ENCODE peak calls at places on chromosomes 3 and 15, in six cellular contexts. One of them, this sample, is unnamed.

GRCh38 chr3:36942632-36943248 is 2.1 kb downstream of the TRANK1 start:
- DNase-seq in GM20000: no peak
- DNase-seq in NCI-H460: no peak
- DNase-seq in GM19239: no peak
- DNase-seq in T1000: no peak
- DNase-seq in BE2C: no peak
- DNase-seq in this sample: no peak

GRCh38 chr15:32119286-32119685 is 89.0 kb downstream of the CHRNA7 start:
- DNase-seq in NCI-H460: no peak
- DNase-seq in T1000: no peak
- DNase-seq in GM19239: no peak
- DNase-seq in BE2C: peak
- DNase-seq in GM20000: no peak
- DNase-seq in this sample: peak

GRCh38 chr15:61063875-61064320 is 165.2 kb downstream of the RORA start:
- DNase-seq in GM19239: no peak
- DNase-seq in NCI-H460: no peak
- DNase-seq in T1000: no peak
- DNase-seq in BE2C: no peak
- DNase-seq in GM20000: no peak
- DNase-seq in this sample: no peak

GRCh38 chr3:114650808-114651207 is 357.0 kb downstream of the TIGIT start:
- DNase-seq in GM20000: no peak
- DNase-seq in NCI-H460: no peak
- DNase-seq in T1000: no peak
- DNase-seq in GM19239: no peak
- DNase-seq in BE2C: no peak
- DNase-seq in this sample: no peak

GRCh38 chr3:11499144-11499543 is 144.6 kb downstream of the VGLL4 start:
- DNase-seq in GM19239: no peak
- DNase-seq in T1000: no peak
- DNase-seq in GM20000: no peak
- DNase-seq in NCI-H460: peak
- DNase-seq in BE2C: no peak
- DNase-seq in this sample: no peak

GRCh38 chr3:41241800-41242571 is 42.7 kb downstream of the CTNNB1 start:
- DNase-seq in NCI-H460: no peak
- DNase-seq in BE2C: no peak
- DNase-seq in GM19239: no peak
- DNase-seq in T1000: no peak
- DNase-seq in GM20000: no peak
- DNase-seq in this sample: no peak

GRCh38 chr15:65795663-65796201 is 3.6 kb upstream of the DENND4A start:
- DNase-seq in T1000: no peak
- DNase-seq in GM20000: no peak
- DNase-seq in NCI-H460: no peak
- DNase-seq in BE2C: no peak
- DNase-seq in GM19239: no peak
- DNase-seq in this sample: no peak

GRCh38 chr3:141485578-141486415 is 1.0 kb upstream of the RASA2 start:
- DNase-seq in BE2C: no peak
- DNase-seq in NCI-H460: no peak
- DNase-seq in GM19239: no peak
- DNase-seq in GM20000: no peak
- DNase-seq in T1000: no peak
- DNase-seq in this sample: peak

GRCh38 chr3:192831111-192831644 is 86.5 kb downstream of the MB21D2 start:
- DNase-seq in GM20000: no peak
- DNase-seq in BE2C: no peak
- DNase-seq in T1000: no peak
- DNase-seq in NCI-H460: no peak
- DNase-seq in GM19239: no peak
- DNase-seq in this sample: no peak

GRCh38 chr3:186473166-186473565 is 71.0 kb downstream of the CRYGS start:
- DNase-seq in GM20000: no peak
- DNase-seq in BE2C: no peak
- DNase-seq in GM19239: no peak
- DNase-seq in T1000: no peak
- DNase-seq in NCI-H460: no peak
- DNase-seq in this sample: no peak

GRCh38 chr3:131218196-131218595 is 163.4 kb upstream of the NUDT16 start:
- DNase-seq in NCI-H460: no peak
- DNase-seq in T1000: peak
- DNase-seq in BE2C: no peak
- DNase-seq in GM20000: no peak
- DNase-seq in GM19239: no peak
- DNase-seq in this sample: no peak

GRCh38 chr3:151283907-151284461 is 5.6 kb upstream of the P2RY14 start:
- DNase-seq in BE2C: no peak
- DNase-seq in GM19239: no peak
- DNase-seq in T1000: no peak
- DNase-seq in NCI-H460: no peak
- DNase-seq in GM20000: no peak
- DNase-seq in this sample: no peak

GRCh38 chr15:75161106-75161505 is 40.6 kb upstream of the C15orf39 start:
- DNase-seq in GM19239: no peak
- DNase-seq in T1000: no peak
- DNase-seq in NCI-H460: no peak
- DNase-seq in BE2C: no peak
- DNase-seq in GM20000: no peak
- DNase-seq in this sample: no peak

GRCh38 chr15:23422946-23423708 is 23.9 kb downstream of the GOLGA6L2 start:
- DNase-seq in GM20000: no peak
- DNase-seq in T1000: no peak
- DNase-seq in GM19239: no peak
- DNase-seq in NCI-H460: no peak
- DNase-seq in BE2C: no peak
- DNase-seq in this sample: no peak

GRCh38 chr3:128083980-128084674 is 31.9 kb downstream of the SEC61A1 start:
- DNase-seq in NCI-H460: no peak
- DNase-seq in GM20000: no peak
- DNase-seq in T1000: no peak
- DNase-seq in BE2C: no peak
- DNase-seq in GM19239: no peak
- DNase-seq in this sample: no peak

GRCh38 chr15:89767411-89767915 is 8.7 kb upstream of the MESP2 start:
- DNase-seq in GM19239: no peak
- DNase-seq in T1000: no peak
- DNase-seq in GM20000: no peak
- DNase-seq in NCI-H460: no peak
- DNase-seq in BE2C: no peak
- DNase-seq in this sample: no peak

GRCh38 chr15:39880718-39881387 is 39.2 kb downstream of the GPR176 start:
- DNase-seq in BE2C: peak
- DNase-seq in NCI-H460: no peak
- DNase-seq in T1000: peak
- DNase-seq in GM19239: no peak
- DNase-seq in GM20000: no peak
- DNase-seq in this sample: no peak

GRCh38 chr3:134253475-134254231 is 3.0 kb upstream of the RYK start:
- DNase-seq in BE2C: no peak
- DNase-seq in GM19239: no peak
- DNase-seq in GM20000: no peak
- DNase-seq in T1000: no peak
- DNase-seq in NCI-H460: no peak
- DNase-seq in this sample: no peak

GRCh38 chr15:56725386-56725785 is 7.9 kb downstream of the ZNF280D start:
- DNase-seq in T1000: no peak
- DNase-seq in GM20000: no peak
- DNase-seq in NCI-H460: no peak
- DNase-seq in BE2C: no peak
- DNase-seq in GM19239: no peak
- DNase-seq in this sample: no peak

GRCh38 chr3:155369735-155370134 is 76.3 kb upstream of the STRIT1 start:
- DNase-seq in NCI-H460: no peak
- DNase-seq in GM19239: no peak
- DNase-seq in BE2C: no peak
- DNase-seq in T1000: no peak
- DNase-seq in GM20000: no peak
- DNase-seq in this sample: no peak

GRCh38 chr3:59108091-59108815 is 58.4 kb upstream of the CFAP20DC start:
- DNase-seq in T1000: no peak
- DNase-seq in BE2C: no peak
- DNase-seq in GM20000: no peak
- DNase-seq in NCI-H460: no peak
- DNase-seq in GM19239: no peak
- DNase-seq in this sample: no peak

GRCh38 chr3:73384091-73384906 is 240.4 kb downstream of the PDZRN3 start:
- DNase-seq in BE2C: no peak
- DNase-seq in GM20000: no peak
- DNase-seq in NCI-H460: no peak
- DNase-seq in GM19239: no peak
- DNase-seq in T1000: no peak
- DNase-seq in this sample: no peak

GRCh38 chr3:138971766-138972320 is 24.8 kb downstream of the FOXL2NB start:
- DNase-seq in T1000: no peak
- DNase-seq in BE2C: no peak
- DNase-seq in GM19239: no peak
- DNase-seq in GM20000: no peak
- DNase-seq in NCI-H460: no peak
- DNase-seq in this sample: no peak

GRCh38 chr3:129326591-129326990 is 47.9 kb downstream of the HMCES start:
- DNase-seq in T1000: no peak
- DNase-seq in BE2C: no peak
- DNase-seq in NCI-H460: no peak
- DNase-seq in GM20000: no peak
- DNase-seq in GM19239: no peak
- DNase-seq in this sample: no peak

This sample was measured in SK-N-DZ.